ENCODE peak calls at places on chromosomes 3 and 15, in four cellular contexts. One of them, this sample, is unnamed.
A peak's percentile ranks its signal among the peaks of the same experiment; 100 is the strongest.

GRCh38 chr3:148106062-148106461 is 591.6 kb upstream of the AGTR1 start:
- DNase-seq in H1: no peak
- DNase-seq in K562: no peak
- DNase-seq in A549: no peak
- DNase-seq in this sample: no peak

GRCh38 chr3:38580450-38581382 is 68.8 kb downstream of the SCN5A start:
- DNase-seq in H1: peak; percentile 36
- DNase-seq in K562: no peak
- DNase-seq in A549: no peak
- DNase-seq in this sample: no peak

GRCh38 chr3:57227930-57228733 is 603 bp downstream of the APPL1 start:
- DNase-seq in H1: peak; percentile 56
- DNase-seq in K562: peak; percentile 10
- DNase-seq in A549: peak; percentile 14
- DNase-seq in this sample: no peak

GRCh38 chr3:132008841-132009638 is 25.8 kb downstream of the CPNE4 start:
- DNase-seq in H1: no peak
- DNase-seq in K562: no peak
- DNase-seq in A549: no peak
- DNase-seq in this sample: no peak

GRCh38 chr3:37392957-37393356 is 218.6 kb upstream of the LRRFIP2 start:
- DNase-seq in H1: no peak
- DNase-seq in K562: no peak
- DNase-seq in A549: no peak
- DNase-seq in this sample: no peak

GRCh38 chr3:125212509-125213372 is at the start of gene SLC12A8:
- DNase-seq in H1: peak; percentile 72
- DNase-seq in K562: no peak
- DNase-seq in A549: no peak
- DNase-seq in this sample: no peak

GRCh38 chr3:157585386-157585785 is 82.2 kb upstream of the VEPH1 start:
- DNase-seq in H1: no peak
- DNase-seq in K562: no peak
- DNase-seq in A549: no peak
- DNase-seq in this sample: no peak

GRCh38 chr3:4225005-4225471 is 78.1 kb upstream of the SETMAR start:
- DNase-seq in H1: no peak
- DNase-seq in K562: peak; percentile 71
- DNase-seq in A549: no peak
- DNase-seq in this sample: no peak

GRCh38 chr15:23566070-23567050 is 886 bp downstream of the MKRN3 start:
- DNase-seq in H1: no peak
- DNase-seq in K562: peak; percentile 60
- DNase-seq in A549: no peak
- DNase-seq in this sample: peak; percentile 60

GRCh38 chr3:27352047-27352446 is 17.1 kb downstream of the NEK10 start:
- DNase-seq in H1: no peak
- DNase-seq in K562: no peak
- DNase-seq in A549: no peak
- DNase-seq in this sample: no peak

GRCh38 chr3:124206225-124206624 is 214.3 kb upstream of the ROPN1 start:
- DNase-seq in H1: no peak
- DNase-seq in K562: no peak
- DNase-seq in A549: no peak
- DNase-seq in this sample: no peak

GRCh38 chr3:124200336-124200901 is 208.5 kb upstream of the ROPN1 start:
- DNase-seq in H1: peak; percentile 7
- DNase-seq in K562: no peak
- DNase-seq in A549: no peak
- DNase-seq in this sample: no peak

GRCh38 chr3:124201786-124202185 is 209.9 kb upstream of the ROPN1 start:
- DNase-seq in H1: no peak
- DNase-seq in K562: no peak
- DNase-seq in A549: no peak
- DNase-seq in this sample: no peak

GRCh38 chr3:124203292-124203691 is 211.4 kb upstream of the ROPN1 start:
- DNase-seq in H1: no peak
- DNase-seq in K562: no peak
- DNase-seq in A549: no peak
- DNase-seq in this sample: no peak

DNA sequence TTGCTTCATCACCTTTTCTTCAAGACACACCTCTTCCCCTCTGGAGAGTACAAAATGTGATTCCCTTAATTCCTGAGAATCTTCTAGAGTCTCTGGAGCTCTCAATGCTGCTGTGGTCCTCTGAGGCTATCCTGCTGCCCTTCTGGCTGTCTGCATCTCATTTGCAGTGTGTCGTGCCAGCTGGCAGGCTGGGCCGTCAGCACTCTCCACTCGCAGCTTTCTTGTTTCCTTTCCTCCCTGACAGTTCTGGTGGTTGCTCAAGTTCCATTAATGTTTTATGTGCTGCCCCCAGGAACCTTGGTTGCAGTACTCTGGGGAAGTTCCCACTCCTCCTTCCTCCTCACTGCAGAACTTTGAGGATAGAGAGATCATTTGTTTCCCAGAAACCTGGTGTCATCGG is 210.8 kb upstream of the ROPN1 start:
- DNase-seq in H1: no peak
- DNase-seq in K562: no peak
- DNase-seq in A549: no peak
- DNase-seq in this sample: no peak
- TF ChIP-seq PHF8 in H1: no peak
- TF ChIP-seq PHF8 in K562: no peak
- TF ChIP-seq PHF8 in A549: no peak
- TF ChIP-seq PHF8 in this sample: no peak

GRCh38 chr3:184135149-184135910 is at the start of gene EIF2B5:
- DNase-seq in H1: peak; percentile 90
- DNase-seq in K562: peak; percentile 90
- DNase-seq in A549: peak; percentile 83
- DNase-seq in this sample: peak; percentile 95

GRCh38 chr3:184133840-184134745 is 1.1 kb upstream of the EIF2B5 start:
- DNase-seq in H1: peak; percentile 83
- DNase-seq in K562: peak; percentile 61
- DNase-seq in A549: peak; percentile 54
- DNase-seq in this sample: peak; percentile 74

GRCh38 chr3:184132947-184133346 is 2.2 kb upstream of the EIF2B5 start:
- DNase-seq in H1: no peak
- DNase-seq in K562: no peak
- DNase-seq in A549: no peak
- DNase-seq in this sample: no peak

GRCh38 chr3:184135911-184136260 is 728 bp downstream of the EIF2B5 start:
- DNase-seq in H1: no peak
- DNase-seq in K562: no peak
- DNase-seq in A549: no peak
- DNase-seq in this sample: no peak

DNA sequence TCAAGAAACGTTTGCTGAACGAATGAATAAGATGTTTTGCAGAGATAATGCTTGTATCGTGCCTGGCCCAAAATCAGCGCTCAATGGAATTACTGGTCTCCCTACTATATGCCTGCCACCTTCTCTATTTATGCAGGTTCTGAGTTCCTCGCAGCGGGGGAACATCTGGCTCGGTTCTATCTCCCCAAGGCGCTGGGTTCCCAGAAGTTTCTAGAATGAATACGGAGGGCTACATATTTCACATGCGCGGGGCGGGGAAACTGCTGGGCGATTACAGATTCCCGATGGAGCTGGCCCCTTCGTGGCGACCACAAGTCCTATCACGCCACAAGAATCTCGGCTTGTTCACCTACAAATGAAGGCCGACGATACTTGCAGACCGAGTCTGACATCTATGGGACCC is 411 bp upstream of the EIF2B5 start:
- DNase-seq in H1: no peak
- DNase-seq in K562: no peak
- DNase-seq in A549: no peak
- DNase-seq in this sample: no peak
- TF ChIP-seq PHF8 in H1: no peak
- TF ChIP-seq PHF8 in K562: no peak
- TF ChIP-seq PHF8 in A549: no peak
- TF ChIP-seq PHF8 in this sample: no peak

GRCh38 chr15:68277131-68277604 is 377 bp upstream of the FEM1B start:
- DNase-seq in H1: no peak
- DNase-seq in K562: no peak
- DNase-seq in A549: peak; percentile 55
- DNase-seq in this sample: no peak

GRCh38 chr15:68279779-68280745 is 2.5 kb downstream of the FEM1B start:
- DNase-seq in H1: no peak
- DNase-seq in K562: no peak
- DNase-seq in A549: no peak
- DNase-seq in this sample: no peak

GRCh38 chr15:68279218-68279533 is 1.6 kb downstream of the FEM1B start:
- DNase-seq in H1: no peak
- DNase-seq in K562: no peak
- DNase-seq in A549: no peak
- DNase-seq in this sample: no peak

GRCh38 chr15:68277605-68278344 is at the start of gene FEM1B:
- DNase-seq in H1: peak; percentile 92
- DNase-seq in K562: peak; percentile 88
- DNase-seq in A549: peak; percentile 93
- DNase-seq in this sample: peak; percentile 83

DNA sequence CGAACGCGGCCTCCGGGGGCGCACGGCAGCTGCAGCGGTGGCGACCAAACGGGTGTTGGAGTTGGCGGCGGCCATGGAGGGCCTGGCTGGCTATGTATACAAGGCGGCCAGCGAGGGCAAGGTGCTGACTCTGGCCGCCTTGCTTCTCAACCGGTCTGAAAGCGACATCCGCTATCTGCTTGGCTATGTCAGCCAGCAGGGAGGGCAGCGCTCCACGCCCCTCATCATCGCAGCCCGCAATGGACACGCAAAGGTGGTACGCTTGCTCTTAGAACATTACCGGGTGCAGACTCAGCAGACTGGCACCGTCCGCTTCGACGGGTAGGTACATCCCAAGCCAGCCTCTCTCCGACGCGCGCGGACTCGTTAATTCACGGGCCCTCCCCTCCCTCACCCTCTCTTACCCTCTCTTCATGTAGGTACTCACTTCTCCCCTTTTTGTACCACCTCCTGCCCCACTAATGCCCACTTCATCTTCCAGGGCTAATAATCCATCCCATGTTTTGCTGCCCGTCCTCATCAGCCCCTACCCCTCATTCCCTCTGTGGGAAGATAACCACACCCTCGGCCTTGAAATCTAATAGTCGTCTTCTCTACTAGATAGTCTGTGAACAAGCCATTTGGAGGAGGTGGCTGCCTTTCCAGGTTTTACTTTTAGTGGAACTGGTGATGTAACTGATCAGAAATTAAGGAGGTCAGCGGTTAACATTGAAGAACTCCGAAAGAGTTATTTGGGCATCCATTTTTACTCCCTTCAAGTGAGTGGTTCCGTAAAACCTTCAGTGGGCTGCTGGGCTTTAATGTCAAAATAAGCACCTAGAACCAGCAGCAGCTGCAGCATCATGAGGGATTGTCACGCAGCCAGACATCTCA is 1.0 kb downstream of the FEM1B start:
- DNase-seq in H1: no peak
- DNase-seq in K562: no peak
- DNase-seq in A549: peak; percentile 56
- DNase-seq in this sample: peak; percentile 65
- TF ChIP-seq PHF8 in H1: no peak
- TF ChIP-seq PHF8 in K562: no peak
- TF ChIP-seq PHF8 in A549: no peak
- TF ChIP-seq PHF8 in this sample: no peak

GRCh38 chr3:126649556-126650092 is 5.3 kb downstream of the TXNRD3 start:
- DNase-seq in H1: no peak
- DNase-seq in K562: no peak
- DNase-seq in A549: no peak
- DNase-seq in this sample: no peak
- TF ChIP-seq PHF8 in H1: no peak
- TF ChIP-seq PHF8 in K562: no peak
- TF ChIP-seq PHF8 in A549: no peak
- TF ChIP-seq PHF8 in this sample: no peak

GRCh38 chr15:32132850-32133249 is 102.5 kb downstream of the CHRNA7 start:
- DNase-seq in H1: no peak
- DNase-seq in K562: no peak
- DNase-seq in A549: no peak
- DNase-seq in this sample: peak; percentile 20
- TF ChIP-seq PHF8 in H1: no peak
- TF ChIP-seq PHF8 in K562: no peak
- TF ChIP-seq PHF8 in A549: no peak
- TF ChIP-seq PHF8 in this sample: no peak

DNA sequence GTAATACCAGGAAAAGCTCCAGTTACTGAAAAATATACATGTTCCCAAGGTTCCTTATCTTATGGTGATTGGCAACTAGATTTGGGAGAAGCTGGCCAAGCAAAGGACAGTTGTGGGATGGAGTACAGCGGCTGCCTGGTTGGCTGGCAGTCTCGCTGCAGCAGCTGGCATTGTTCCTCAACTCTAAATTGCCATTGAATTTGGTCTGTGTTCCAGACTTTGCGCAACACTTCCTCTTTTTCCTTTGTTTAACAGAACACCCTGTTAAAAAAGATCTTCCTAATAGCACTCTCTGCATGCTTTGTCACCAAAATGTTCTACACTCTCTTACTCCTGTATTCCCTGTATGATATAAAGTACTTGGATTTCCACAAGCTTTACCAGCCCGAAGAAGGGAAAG is 420.6 kb upstream of the RBMS3 start:
- DNase-seq in H1: no peak
- DNase-seq in K562: no peak
- DNase-seq in A549: no peak
- DNase-seq in this sample: no peak
- TF ChIP-seq PHF8 in H1: no peak
- TF ChIP-seq PHF8 in K562: no peak
- TF ChIP-seq PHF8 in A549: no peak
- TF ChIP-seq PHF8 in this sample: no peak

GRCh38 chr3:197549261-197549885 is 6.4 kb downstream of the BDH1 start:
- DNase-seq in H1: no peak
- DNase-seq in K562: no peak
- DNase-seq in A549: no peak
- DNase-seq in this sample: no peak

GRCh38 chr3:197547618-197548017 is 8.2 kb downstream of the BDH1 start:
- DNase-seq in H1: peak; percentile 65
- DNase-seq in K562: peak; percentile 37
- DNase-seq in A549: no peak
- DNase-seq in this sample: peak; percentile 58

GRCh38 chr3:197545111-197545510 is 10.7 kb downstream of the BDH1 start:
- DNase-seq in H1: no peak
- DNase-seq in K562: no peak
- DNase-seq in A549: no peak
- DNase-seq in this sample: no peak

GRCh38 chr3:197547206-197547605 is 8.6 kb downstream of the BDH1 start:
- DNase-seq in H1: no peak
- DNase-seq in K562: no peak
- DNase-seq in A549: no peak
- DNase-seq in this sample: no peak

GRCh38 chr3:197546307-197547085 is 9.3 kb downstream of the BDH1 start:
- DNase-seq in H1: no peak
- DNase-seq in K562: no peak
- DNase-seq in A549: no peak
- DNase-seq in this sample: no peak
- TF ChIP-seq PHF8 in H1: no peak
- TF ChIP-seq PHF8 in K562: no peak
- TF ChIP-seq PHF8 in A549: no peak
- TF ChIP-seq PHF8 in this sample: no peak

DNA sequence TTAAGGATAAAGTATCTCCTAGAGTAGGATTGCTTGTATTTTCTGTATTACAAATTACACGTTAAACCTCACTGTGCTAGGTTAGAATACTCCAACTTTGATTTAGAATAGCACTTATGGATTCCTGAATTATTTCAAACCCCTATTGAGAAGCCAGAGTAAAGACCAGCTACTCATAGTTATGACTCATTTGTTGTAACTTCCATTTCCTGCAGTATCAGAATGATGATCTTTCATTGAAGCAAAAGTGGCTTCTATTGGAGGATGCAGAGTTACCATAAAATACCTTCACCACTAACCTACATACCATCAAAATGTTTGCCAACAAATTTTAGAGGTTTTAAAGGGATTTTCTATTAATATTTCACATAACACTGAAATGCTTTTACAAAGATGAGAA is 1322.7 kb upstream of the ALCAM start:
- DNase-seq in H1: no peak
- DNase-seq in K562: no peak
- DNase-seq in A549: no peak
- DNase-seq in this sample: no peak
- TF ChIP-seq PHF8 in H1: no peak
- TF ChIP-seq PHF8 in K562: no peak
- TF ChIP-seq PHF8 in A549: no peak
- TF ChIP-seq PHF8 in this sample: no peak